ENCODE peak calls at places on chromosomes 16 and 17, in five cellular contexts. B, P, T, I and S are unnamed samples. For H3K4me1, the result is how much of the 10 kb centered on the place peaks cover.

GRCh38 chr17:79976451-79976850 is 59.2 kb downstream of the TBC1D16 start:
- DNase-seq in B (no peak), P (no peak), T (peak), I (no peak), S (peak)

GRCh38 chr17:81871387-81872120 is 417 bp upstream of the ARHGDIA start:
- DNase-seq in B (peak), P (peak), T (peak), I (peak), S (peak)

GRCh38 chr16:79519448-79519847 is 81.1 kb downstream of the MAF start:
- DNase-seq in B (no peak), P (no peak), T (peak), I (no peak), S (no peak)

GRCh38 chr17:34582901-34583245 is 3.5 kb downstream of the TMEM132E start:
- DNase-seq in B (no peak), P (no peak), T (no peak), I (no peak), S (peak)

GRCh38 chr16:2497116-2497630 is 16.6 kb upstream of the ATP6V0C start:
- DNase-seq in B (no peak), P (no peak), T (peak), I (no peak), S (no peak)

GRCh38 chr17:33642002-33642401 is 348.9 kb upstream of the ASIC2 start:
- DNase-seq in B (peak), P (no peak), T (no peak), I (no peak), S (no peak)

GRCh38 chr17:74334393-74335039 is 8.5 kb downstream of the KIF19 start:
- DNase-seq in B (no peak), P (no peak), T (no peak), I (no peak), S (no peak)

GRCh38 chr17:69870091-69870530 is 204.9 kb upstream of the KCNJ16 start:
- DNase-seq in B (peak), P (no peak), T (no peak), I (peak), S (no peak)

GRCh38 chr16:21646721-21647561 is 5.5 kb downstream of the IGSF6 start:
- DNase-seq in B (no peak), P (no peak), T (no peak), I (no peak), S (no peak)

GRCh38 chr16:57649846-57650245 is 18.3 kb upstream of the ADGRG3 start:
- DNase-seq in B (no peak), P (no peak), T (no peak), I (no peak), S (no peak)

GRCh38 chr16:72938426-72939164 is 109.3 kb downstream of the ZFHX3 start:
- DNase-seq in B (peak), P (peak), T (peak), I (no peak), S (peak)

GRCh38 chr16:72937916-72938315 is 110.0 kb downstream of the ZFHX3 start:
- DNase-seq in B (no peak), P (no peak), T (no peak), I (no peak), S (no peak)

GRCh38 chr16:72936408-72936807 is 111.5 kb downstream of the ZFHX3 start:
- DNase-seq in B (no peak), P (no peak), T (no peak), I (no peak), S (no peak)

GRCh38 chr16:72935896-72936295 is 112.0 kb downstream of the ZFHX3 start:
- DNase-seq in B (no peak), P (no peak), T (peak), I (no peak), S (no peak)

DNA sequence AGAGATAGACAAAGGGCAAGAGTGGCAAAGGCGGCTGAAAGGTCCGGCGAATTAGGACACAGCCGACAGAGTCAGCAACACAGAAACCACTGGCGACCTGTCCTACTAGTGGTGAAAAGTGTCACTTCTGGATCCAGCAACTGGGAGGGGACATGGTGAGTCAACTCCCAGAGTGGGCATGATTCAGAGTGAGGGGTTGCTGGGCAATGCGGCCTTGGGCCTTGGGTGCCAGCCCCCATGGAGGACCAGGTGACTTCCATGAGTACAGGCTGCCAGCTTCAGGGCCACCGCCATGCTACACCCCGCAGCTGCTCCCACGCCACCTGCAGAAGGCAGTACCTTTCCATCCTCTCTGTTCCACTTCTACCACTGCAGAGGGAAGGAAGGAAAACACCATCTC is 110.6 kb downstream of the ZFHX3 start:
- DNase-seq in B (no peak), P (no peak), T (no peak), I (no peak), S (no peak)
- H3K4me1 ChIP-seq in B (under half), P (under half), T (half or more), I (under half), S (under half)

GRCh38 chr17:75523647-75524046 is 1.9 kb upstream of the LLGL2 start:
- DNase-seq in B (no peak), P (no peak), T (no peak), I (no peak), S (no peak)

GRCh38 chr17:75521290-75521689 is 4.2 kb upstream of the LLGL2 start:
- DNase-seq in B (no peak), P (no peak), T (no peak), I (no peak), S (no peak)

GRCh38 chr17:75524971-75525805 is at the start of gene LLGL2:
- DNase-seq in B (peak), P (peak), T (peak), I (peak), S (peak)

GRCh38 chr17:75524269-75524970 is 1.1 kb upstream of the LLGL2 start:
- DNase-seq in B (no peak), P (no peak), T (no peak), I (no peak), S (no peak)

GRCh38 chr17:75521951-75522727 is 3.4 kb upstream of the LLGL2 start:
- DNase-seq in B (no peak), P (no peak), T (no peak), I (no peak), S (no peak)
- TF ChIP-seq CTCF in B (no peak), P (no peak), T (no peak), I (no peak), S (no peak)

DNA sequence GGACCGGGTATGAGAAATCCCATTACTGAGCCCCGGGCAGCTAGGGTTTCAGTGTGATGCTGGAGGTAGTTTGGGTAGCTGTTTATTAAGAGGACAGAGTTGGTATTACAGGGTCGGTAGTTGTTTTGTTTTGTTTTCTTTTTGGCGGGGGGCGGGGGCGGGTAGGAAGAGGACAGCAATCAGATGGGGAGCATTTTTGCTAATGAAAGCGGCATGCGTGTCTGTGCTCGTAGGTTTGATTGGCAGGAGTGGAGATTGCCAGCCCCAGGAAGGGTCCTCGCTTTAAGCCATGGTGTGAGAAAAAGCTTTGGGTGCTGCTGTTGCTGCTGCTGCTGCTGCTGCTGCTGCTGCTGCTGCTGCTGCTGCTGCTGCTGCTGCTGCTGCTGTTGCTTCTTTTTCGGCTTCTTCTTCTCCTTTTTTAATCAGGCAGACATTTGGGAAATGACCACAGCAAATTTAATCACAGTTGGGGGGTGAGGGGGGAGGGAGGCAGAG is 498.5 kb upstream of the ZFHX3 start:
- DNase-seq in B (no peak), P (no peak), T (no peak), I (no peak), S (no peak)
- H3K4me3 ChIP-seq in B (no peak), P (no peak), T (no peak), I (no peak), S (peak)

GRCh38 chr16:366476-366875 is 3.9 kb downstream of the MRPL28 start:
- DNase-seq in B (no peak), P (no peak), T (no peak), I (no peak), S (no peak)

GRCh38 chr16:368388-369158 is 1.8 kb downstream of the MRPL28 start:
- DNase-seq in B (no peak), P (no peak), T (no peak), I (no peak), S (no peak)

GRCh38 chr16:369866-370436 is 387 bp downstream of the MRPL28 start:
- DNase-seq in B (no peak), P (no peak), T (peak), I (no peak), S (no peak)

GRCh38 chr16:369275-369865 is 968 bp downstream of the MRPL28 start:
- DNase-seq in B (no peak), P (no peak), T (no peak), I (no peak), S (no peak)

GRCh38 chr16:367333-367903 is 2.9 kb downstream of the MRPL28 start:
- DNase-seq in B (no peak), P (no peak), T (no peak), I (no peak), S (no peak)
- H3K4me1 ChIP-seq in B (under half), P (under half), T (under half), I (under half), S (under half)

GRCh38 chr17:57772774-57773173 is 27.7 kb upstream of the CCDC182 start:
- DNase-seq in B (no peak), P (no peak), T (no peak), I (no peak), S (no peak)
- TF ChIP-seq CTCF in B (no peak), P (no peak), T (no peak), I (no peak), S (no peak)

DNA sequence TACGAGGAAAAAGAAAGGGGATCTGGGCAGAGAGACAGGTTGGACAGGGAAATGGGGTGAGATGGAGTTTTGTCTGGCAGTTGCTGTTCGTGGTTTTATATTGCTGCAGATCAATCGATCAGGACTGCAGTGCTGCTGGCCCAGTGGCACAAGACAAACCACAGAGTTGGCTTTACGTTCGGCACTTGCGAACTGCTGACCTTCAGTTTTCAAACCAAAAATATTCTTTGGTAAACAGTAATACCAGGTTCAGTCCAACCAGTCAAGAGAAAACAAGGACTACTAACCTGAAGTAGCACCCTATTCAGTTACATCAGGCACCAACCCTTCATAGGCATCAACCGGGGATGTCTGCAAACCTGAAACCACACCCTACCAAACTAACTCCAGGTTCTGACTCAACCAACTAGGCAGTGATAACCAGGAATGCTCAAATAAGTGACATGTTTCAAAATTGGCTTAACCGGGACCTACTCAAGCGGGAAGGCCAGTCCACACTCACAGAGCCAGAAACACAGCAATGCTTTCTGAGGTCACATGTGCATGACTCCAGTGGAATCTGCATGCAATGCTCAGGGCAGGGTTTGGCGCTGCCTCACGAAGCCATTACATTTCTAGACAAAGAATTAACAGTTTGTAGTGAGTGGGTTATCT is 91.1 kb downstream of the SMG6 start:
- DNase-seq in B (no peak), P (no peak), T (peak), I (peak), S (no peak)
- H3K4me3 ChIP-seq in B (no peak), P (no peak), T (no peak), I (no peak), S (peak)

GRCh38 chr17:12567077-12568053 is 98.3 kb upstream of the MYOCD start:
- DNase-seq in B (no peak), P (no peak), T (no peak), I (no peak), S (no peak)

GRCh38 chr17:12571606-12572005 is 94.1 kb upstream of the MYOCD start:
- DNase-seq in B (no peak), P (no peak), T (no peak), I (no peak), S (no peak)

GRCh38 chr17:12566281-12567002 is 99.2 kb upstream of the MYOCD start:
- DNase-seq in B (no peak), P (no peak), T (no peak), I (no peak), S (no peak)

GRCh38 chr17:12574525-12574924 is 91.2 kb upstream of the MYOCD start:
- DNase-seq in B (no peak), P (no peak), T (no peak), I (no peak), S (no peak)

GRCh38 chr17:12568358-12569251 is 97.1 kb upstream of the MYOCD start:
- DNase-seq in B (no peak), P (no peak), T (no peak), I (no peak), S (no peak)
- H3K4me1 ChIP-seq in B (under half), P (under half), T (under half), I (under half), S (under half)

DNA sequence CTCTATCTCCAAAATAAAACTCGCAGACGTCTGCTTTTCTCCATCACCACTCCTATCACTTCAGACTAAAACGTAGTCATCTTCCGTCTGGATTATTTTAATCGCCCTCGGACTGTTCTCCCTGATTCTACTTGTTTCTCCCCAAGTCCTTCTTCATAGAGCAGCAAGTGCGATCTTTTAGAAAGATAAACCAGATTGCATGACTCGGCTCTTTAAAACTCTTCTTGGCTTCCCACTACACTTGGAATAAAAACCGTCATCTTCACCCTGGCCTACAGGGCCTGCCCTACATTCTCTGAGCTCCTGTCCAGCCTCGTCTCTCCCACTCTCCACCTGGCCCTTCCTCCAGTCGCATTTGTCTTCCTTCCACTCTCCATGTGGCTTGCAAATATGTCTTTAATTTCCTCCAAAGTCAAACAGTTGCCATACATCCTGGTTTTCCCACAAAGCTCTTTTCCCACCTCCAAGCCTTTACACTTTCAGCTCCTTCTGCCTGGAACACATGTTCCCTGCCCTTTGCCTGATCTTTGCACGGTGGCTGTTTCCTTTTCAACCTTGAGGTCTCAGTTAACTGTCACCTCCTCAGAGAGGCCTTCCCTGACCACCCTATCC is 70.5 kb upstream of the DHX40 start:
- DNase-seq in B (no peak), P (no peak), T (no peak), I (no peak), S (no peak)
- TF ChIP-seq CTCF in B (no peak), P (no peak), T (no peak), I (no peak), S (no peak)